ENCODE peak calls at places on chromosomes 7 and 10, in ten cellular contexts. A, M, X, O, C, N, I, B, E and L are unnamed samples.
A peak's percentile ranks its signal among the peaks of the same experiment; 100 is the strongest.

GRCh38 chr10:97827778-97828291 is 21.8 kb upstream of the GOLGA7B start:
- DNase-seq in A (no peak), M (no peak), X (no peak), O (no peak), C (no peak), N (no peak), I (no peak), B (no peak), E (peak; percentile 66), L (no peak)

GRCh38 chr7:67553378-67553777 is 556.7 kb downstream of the TYW1 start:
- DNase-seq in A (no peak), M (no peak), X (no peak), O (no peak), C (no peak), N (no peak), I (no peak), B (no peak), E (no peak), L (no peak)

GRCh38 chr7:156039194-156039593 is 226.9 kb upstream of the SHH start:
- DNase-seq in A (no peak), M (no peak), X (no peak), O (no peak), C (no peak), N (no peak), I (no peak), B (no peak), E (no peak), L (no peak)

GRCh38 chr7:151687523-151688235 is 168.0 kb upstream of the RHEB start:
- DNase-seq in A (no peak), M (no peak), X (peak; percentile 32), O (no peak), C (peak; percentile 94), N (peak; percentile 31), I (peak; percentile 48), B (no peak), E (peak; percentile 98), L (peak; percentile 70)

GRCh38 chr7:27774717-27775328 is 34.9 kb downstream of the TAX1BP1 start:
- DNase-seq in A (no peak), M (peak; percentile 53), X (no peak), O (no peak), C (peak; percentile 22), N (peak; percentile 54), I (peak; percentile 14), B (no peak), E (peak; percentile 19), L (no peak)

GRCh38 chr10:52318822-52319464 is 4.9 kb downstream of the DKK1 start:
- DNase-seq in A (no peak), M (no peak), X (no peak), O (no peak), C (peak; percentile 96), N (no peak), I (no peak), B (no peak), E (peak; percentile 70), L (no peak)

GRCh38 chr7:12827920-12828319 is 140.5 kb downstream of the ARL4A start:
- DNase-seq in A (no peak), M (no peak), X (no peak), O (no peak), C (no peak), N (no peak), I (no peak), B (no peak), E (no peak), L (no peak)

GRCh38 chr7:83852136-83852535 is 203.2 kb upstream of the SEMA3E start:
- DNase-seq in A (no peak), M (no peak), X (no peak), O (no peak), C (no peak), N (no peak), I (no peak), B (no peak), E (no peak), L (no peak)

GRCh38 chr10:5814110-5815107 is 1.2 kb upstream of the GDI2 start:
- DNase-seq in A (peak; percentile 19), M (peak; percentile 74), X (no peak), O (no peak), C (peak; percentile 52), N (no peak), I (no peak), B (peak; percentile 68), E (no peak), L (no peak)

GRCh38 chr10:35453855-35454532 is 117.7 kb downstream of the CCNY start:
- DNase-seq in A (no peak), M (no peak), X (no peak), O (no peak), C (no peak), N (no peak), I (no peak), B (no peak), E (peak; percentile 47), L (no peak)

GRCh38 chr10:61662794-61663259 is at the start of gene CABCOCO1:
- DNase-seq in A (no peak), M (no peak), X (peak; percentile 63), O (no peak), C (no peak), N (no peak), I (peak; percentile 87), B (no peak), E (peak; percentile 79), L (peak; percentile 67)

GRCh38 chr7:151743481-151743983 is 133.4 kb downstream of the PRKAG2 start:
- DNase-seq in A (no peak), M (no peak), X (peak; percentile 57), O (no peak), C (no peak), N (no peak), I (no peak), B (no peak), E (no peak), L (peak; percentile 52)

GRCh38 chr7:47538846-47539311 is 43.0 kb downstream of the TNS3 start:
- DNase-seq in A (no peak), M (no peak), X (peak; percentile 0), O (no peak), C (no peak), N (no peak), I (no peak), B (no peak), E (no peak), L (no peak)

GRCh38 chr7:157234271-157234670 is 95.5 kb downstream of the UBE3C start:
- DNase-seq in A (no peak), M (no peak), X (no peak), O (no peak), C (no peak), N (no peak), I (no peak), B (no peak), E (peak; percentile 50), L (no peak)

GRCh38 chr10:44968101-44968886 is 8.7 kb downstream of the RASSF4 start:
- DNase-seq in A (no peak), M (peak; percentile 43), X (no peak), O (no peak), C (no peak), N (peak; percentile 90), I (no peak), B (peak; percentile 40), E (peak; percentile 31), L (no peak)

GRCh38 chr10:102603946-102604345 is 40.3 kb upstream of the TRIM8 start:
- DNase-seq in A (no peak), M (no peak), X (peak; percentile 27), O (no peak), C (no peak), N (peak; percentile 76), I (no peak), B (no peak), E (no peak), L (no peak)

GRCh38 chr7:32479574-32480200 is 10.5 kb downstream of the LSM5 start:
- DNase-seq in A (no peak), M (peak; percentile 57), X (no peak), O (no peak), C (peak; percentile 56), N (peak; percentile 45), I (peak; percentile 56), B (peak; percentile 59), E (peak; percentile 76), L (no peak)

GRCh38 chr7:29795696-29796095 is 10.6 kb upstream of the WIPF3 start:
- DNase-seq in A (no peak), M (no peak), X (no peak), O (no peak), C (no peak), N (no peak), I (no peak), B (no peak), E (no peak), L (no peak)